ENCODE peak calls at places on chromosomes 13 and 19, in seven cellular contexts. G, S, O, C, E, D and K are unnamed samples.

GRCh38 chr19:1632462-1633268 is 19.8 kb downstream of the TCF3 start:
- DNase-seq in G (no peak), S (no peak), O (no peak), C (no peak), E (no peak), D (no peak), K (no peak)

GRCh38 chr13:67549331-67549730 is 319.2 kb upstream of the PCDH9 start:
- DNase-seq in G (no peak), S (no peak), O (peak), C (no peak), E (peak), D (peak), K (no peak)

GRCh38 chr13:51849145-51850101 is 4.4 kb upstream of the TMEM272 start:
- DNase-seq in G (no peak), S (no peak), O (peak), C (no peak), E (peak), D (peak), K (peak)

GRCh38 chr19:45768644-45769053 is 403 bp downstream of the SIX5 start:
- DNase-seq in G (no peak), S (peak), O (no peak), C (peak), E (peak), D (peak), K (no peak)

GRCh38 chr19:4967738-4968461 is 1.0 kb upstream of the KDM4B start:
- DNase-seq in G (no peak), S (no peak), O (peak), C (no peak), E (peak), D (no peak), K (no peak)

GRCh38 chr13:73422973-73423372 is 364.2 kb downstream of the KLF5 start:
- DNase-seq in G (no peak), S (no peak), O (no peak), C (no peak), E (no peak), D (no peak), K (no peak)

GRCh38 chr13:41706189-41706588 is 248.8 kb downstream of the RGCC start:
- DNase-seq in G (no peak), S (no peak), O (no peak), C (no peak), E (no peak), D (no peak), K (no peak)

GRCh38 chr13:30257433-30258099 is 49.8 kb downstream of the KATNAL1 start:
- DNase-seq in G (no peak), S (no peak), O (no peak), C (no peak), E (peak), D (no peak), K (no peak)

GRCh38 chr13:74243637-74244526 is 109.7 kb upstream of the KLF12 start:
- DNase-seq in G (no peak), S (no peak), O (peak), C (no peak), E (peak), D (peak), K (no peak)

GRCh38 chr19:30109565-30109964 is 167.5 kb downstream of the URI1 start:
- DNase-seq in G (no peak), S (no peak), O (no peak), C (no peak), E (no peak), D (no peak), K (no peak)